ENCODE peak calls at places on chromosomes 13 and 19, in eight cellular contexts. One of them, this sample, is unnamed.

GRCh38 chr13:106612688-106613087 is 44.8 kb upstream of the ARGLU1 start:
- DNase-seq in GM20000: no peak
- DNase-seq in astrocyte: no peak
- DNase-seq in NAMALWA: no peak
- DNase-seq in activated CD8-positive, alpha-beta memory T cell treated with anti-CD3 and anti-CD28 coated beads for 1 hour: no peak
- DNase-seq in ascending aorta: no peak
- DNase-seq in left cardiac atrium: peak
- DNase-seq in AG09319: no peak
- DNase-seq in this sample: no peak

GRCh38 chr13:114161644-114162532 is 17.2 kb upstream of the CFAP97D2 start:
- DNase-seq in GM20000: peak
- DNase-seq in astrocyte: peak
- DNase-seq in NAMALWA: no peak
- DNase-seq in activated CD8-positive, alpha-beta memory T cell treated with anti-CD3 and anti-CD28 coated beads for 1 hour: no peak
- DNase-seq in ascending aorta: no peak
- DNase-seq in left cardiac atrium: peak
- DNase-seq in AG09319: no peak
- DNase-seq in this sample: no peak

GRCh38 chr19:49855676-49856573 is 5.0 kb downstream of the PTOV1 start:
- DNase-seq in GM20000: no peak
- DNase-seq in astrocyte: no peak
- DNase-seq in NAMALWA: peak
- DNase-seq in activated CD8-positive, alpha-beta memory T cell treated with anti-CD3 and anti-CD28 coated beads for 1 hour: no peak
- DNase-seq in ascending aorta: no peak
- DNase-seq in left cardiac atrium: no peak
- DNase-seq in AG09319: no peak
- DNase-seq in this sample: no peak

GRCh38 chr19:1554968-1555801 is 12.9 kb downstream of the MEX3D start:
- DNase-seq in GM20000: no peak
- DNase-seq in astrocyte: no peak
- DNase-seq in NAMALWA: no peak
- DNase-seq in activated CD8-positive, alpha-beta memory T cell treated with anti-CD3 and anti-CD28 coated beads for 1 hour: no peak
- DNase-seq in ascending aorta: no peak
- DNase-seq in left cardiac atrium: no peak
- DNase-seq in AG09319: no peak
- DNase-seq in this sample: no peak

GRCh38 chr19:3132971-3133792 is 2.7 kb upstream of the GNA15 start:
- DNase-seq in GM20000: peak
- DNase-seq in astrocyte: peak
- DNase-seq in NAMALWA: peak
- DNase-seq in activated CD8-positive, alpha-beta memory T cell treated with anti-CD3 and anti-CD28 coated beads for 1 hour: peak
- DNase-seq in ascending aorta: peak
- DNase-seq in left cardiac atrium: no peak
- DNase-seq in AG09319: no peak
- DNase-seq in this sample: peak

GRCh38 chr13:51999525-51999924 is 11.7 kb downstream of the ATP7B start:
- DNase-seq in GM20000: no peak
- DNase-seq in astrocyte: peak
- DNase-seq in NAMALWA: no peak
- DNase-seq in activated CD8-positive, alpha-beta memory T cell treated with anti-CD3 and anti-CD28 coated beads for 1 hour: no peak
- DNase-seq in ascending aorta: no peak
- DNase-seq in left cardiac atrium: peak
- DNase-seq in AG09319: no peak
- DNase-seq in this sample: no peak

GRCh38 chr13:25232937-25233515 is 54.3 kb downstream of the MTMR6 start:
- DNase-seq in GM20000: peak
- DNase-seq in astrocyte: no peak
- DNase-seq in NAMALWA: peak
- DNase-seq in activated CD8-positive, alpha-beta memory T cell treated with anti-CD3 and anti-CD28 coated beads for 1 hour: no peak
- DNase-seq in ascending aorta: no peak
- DNase-seq in left cardiac atrium: no peak
- DNase-seq in AG09319: no peak
- DNase-seq in this sample: no peak

GRCh38 chr19:7706662-7707454 is 4.9 kb upstream of the FCER2 start:
- DNase-seq in GM20000: no peak
- DNase-seq in astrocyte: no peak
- DNase-seq in NAMALWA: no peak
- DNase-seq in activated CD8-positive, alpha-beta memory T cell treated with anti-CD3 and anti-CD28 coated beads for 1 hour: no peak
- DNase-seq in ascending aorta: no peak
- DNase-seq in left cardiac atrium: no peak
- DNase-seq in AG09319: no peak
- DNase-seq in this sample: no peak

GRCh38 chr13:24684600-24684998 is 4.4 kb downstream of the ATP12A start:
- DNase-seq in GM20000: no peak
- DNase-seq in astrocyte: no peak
- DNase-seq in NAMALWA: no peak
- DNase-seq in activated CD8-positive, alpha-beta memory T cell treated with anti-CD3 and anti-CD28 coated beads for 1 hour: no peak
- DNase-seq in ascending aorta: no peak
- DNase-seq in left cardiac atrium: no peak
- DNase-seq in AG09319: no peak
- DNase-seq in this sample: no peak

GRCh38 chr13:50676602-50677001 is 166.9 kb downstream of the DLEU7 start:
- DNase-seq in GM20000: no peak
- DNase-seq in astrocyte: peak
- DNase-seq in NAMALWA: peak
- DNase-seq in activated CD8-positive, alpha-beta memory T cell treated with anti-CD3 and anti-CD28 coated beads for 1 hour: no peak
- DNase-seq in ascending aorta: no peak
- DNase-seq in left cardiac atrium: no peak
- DNase-seq in AG09319: no peak
- DNase-seq in this sample: no peak

GRCh38 chr19:21566073-21566472 is 60.7 kb downstream of the ZNF429 start:
- DNase-seq in GM20000: no peak
- DNase-seq in astrocyte: no peak
- DNase-seq in NAMALWA: no peak
- DNase-seq in activated CD8-positive, alpha-beta memory T cell treated with anti-CD3 and anti-CD28 coated beads for 1 hour: no peak
- DNase-seq in ascending aorta: no peak
- DNase-seq in left cardiac atrium: no peak
- DNase-seq in AG09319: no peak
- DNase-seq in this sample: no peak

GRCh38 chr13:111955412-111955769 is 111.6 kb upstream of the SOX1 start:
- DNase-seq in GM20000: no peak
- DNase-seq in astrocyte: no peak
- DNase-seq in NAMALWA: no peak
- DNase-seq in activated CD8-positive, alpha-beta memory T cell treated with anti-CD3 and anti-CD28 coated beads for 1 hour: no peak
- DNase-seq in ascending aorta: no peak
- DNase-seq in left cardiac atrium: no peak
- DNase-seq in AG09319: no peak
- DNase-seq in this sample: no peak

GRCh38 chr19:33299061-33299665 is 3.2 kb downstream of the CEBPA start:
- DNase-seq in GM20000: no peak
- DNase-seq in astrocyte: no peak
- DNase-seq in NAMALWA: no peak
- DNase-seq in activated CD8-positive, alpha-beta memory T cell treated with anti-CD3 and anti-CD28 coated beads for 1 hour: no peak
- DNase-seq in ascending aorta: no peak
- DNase-seq in left cardiac atrium: no peak
- DNase-seq in AG09319: no peak
- DNase-seq in this sample: no peak

GRCh38 chr19:35488677-35489076 is 1.6 kb downstream of the KRTDAP start:
- DNase-seq in GM20000: no peak
- DNase-seq in astrocyte: no peak
- DNase-seq in NAMALWA: no peak
- DNase-seq in activated CD8-positive, alpha-beta memory T cell treated with anti-CD3 and anti-CD28 coated beads for 1 hour: no peak
- DNase-seq in ascending aorta: no peak
- DNase-seq in left cardiac atrium: no peak
- DNase-seq in AG09319: no peak
- DNase-seq in this sample: no peak

GRCh38 chr19:6100284-6100915 is 9.9 kb downstream of the RFX2 start:
- DNase-seq in GM20000: peak
- DNase-seq in astrocyte: no peak
- DNase-seq in NAMALWA: no peak
- DNase-seq in activated CD8-positive, alpha-beta memory T cell treated with anti-CD3 and anti-CD28 coated beads for 1 hour: no peak
- DNase-seq in ascending aorta: no peak
- DNase-seq in left cardiac atrium: no peak
- DNase-seq in AG09319: no peak
- DNase-seq in this sample: no peak

GRCh38 chr13:23505007-23505406 is 65.2 kb upstream of the TNFRSF19 start:
- DNase-seq in GM20000: no peak
- DNase-seq in astrocyte: peak
- DNase-seq in NAMALWA: no peak
- DNase-seq in activated CD8-positive, alpha-beta memory T cell treated with anti-CD3 and anti-CD28 coated beads for 1 hour: no peak
- DNase-seq in ascending aorta: no peak
- DNase-seq in left cardiac atrium: no peak
- DNase-seq in AG09319: no peak
- DNase-seq in this sample: no peak

GRCh38 chr19:49335071-49335783 is at the start of gene CD37:
- DNase-seq in GM20000: peak
- DNase-seq in astrocyte: no peak
- DNase-seq in NAMALWA: peak
- DNase-seq in activated CD8-positive, alpha-beta memory T cell treated with anti-CD3 and anti-CD28 coated beads for 1 hour: no peak
- DNase-seq in ascending aorta: no peak
- DNase-seq in left cardiac atrium: no peak
- DNase-seq in AG09319: no peak
- DNase-seq in this sample: no peak

GRCh38 chr13:105567951-105568510 is 967.4 kb downstream of the EFNB2 start:
- DNase-seq in GM20000: no peak
- DNase-seq in astrocyte: no peak
- DNase-seq in NAMALWA: no peak
- DNase-seq in activated CD8-positive, alpha-beta memory T cell treated with anti-CD3 and anti-CD28 coated beads for 1 hour: no peak
- DNase-seq in ascending aorta: no peak
- DNase-seq in left cardiac atrium: no peak
- DNase-seq in AG09319: no peak
- DNase-seq in this sample: no peak

GRCh38 chr19:58474291-58474996 is 1.7 kb upstream of the ZNF446 start:
- DNase-seq in GM20000: no peak
- DNase-seq in astrocyte: peak
- DNase-seq in NAMALWA: no peak
- DNase-seq in activated CD8-positive, alpha-beta memory T cell treated with anti-CD3 and anti-CD28 coated beads for 1 hour: no peak
- DNase-seq in ascending aorta: no peak
- DNase-seq in left cardiac atrium: no peak
- DNase-seq in AG09319: no peak
- DNase-seq in this sample: no peak

GRCh38 chr13:50995870-50996269 is 86.3 kb downstream of the RNASEH2B start:
- DNase-seq in GM20000: no peak
- DNase-seq in astrocyte: no peak
- DNase-seq in NAMALWA: no peak
- DNase-seq in activated CD8-positive, alpha-beta memory T cell treated with anti-CD3 and anti-CD28 coated beads for 1 hour: no peak
- DNase-seq in ascending aorta: no peak
- DNase-seq in left cardiac atrium: no peak
- DNase-seq in AG09319: no peak
- DNase-seq in this sample: no peak

GRCh38 chr13:35649162-35649561 is 172.7 kb upstream of the MAB21L1 start:
- DNase-seq in GM20000: no peak
- DNase-seq in astrocyte: no peak
- DNase-seq in NAMALWA: no peak
- DNase-seq in activated CD8-positive, alpha-beta memory T cell treated with anti-CD3 and anti-CD28 coated beads for 1 hour: no peak
- DNase-seq in ascending aorta: no peak
- DNase-seq in left cardiac atrium: no peak
- DNase-seq in AG09319: no peak
- DNase-seq in this sample: no peak